ENCODE peak calls at places on chromosomes 16 and 17, in ten cellular contexts. U is frontal cortex, S is substantia nigra, L is OCI-LY7, I is progenitor cell of endocrine pancreas, Z is T follicular helper cell, Q is PC-3, N is NCI-H510A, B is pancreas, Y is Ammon's horn. W is an unnamed sample.
A peak's percentile ranks its signal among the peaks of the same experiment; 100 is the strongest.

GRCh38 chr17:64081802-64082799 is 47.8 kb downstream of the ERN1 start:
- DNase-seq in B (no peak), I (no peak), Z (peak; percentile 19), N (peak; percentile 77), Y (peak; percentile 25), S (no peak), L (peak; percentile 78), Q (peak; percentile 98), U (no peak), W (no peak)

GRCh38 chr17:37358098-37358829 is 17.5 kb upstream of the C17orf78 start:
- DNase-seq in Y (peak; percentile 67), S (peak; percentile 56), U (peak; percentile 54), L (peak; percentile 53), B (peak; percentile 37), N (peak; percentile 28), Q (peak; percentile 42), I (peak; percentile 60), Z (no peak), W (peak; percentile 52)

GRCh38 chr17:62614142-62614541 is 13.3 kb upstream of the MRC2 start:
- DNase-seq in Z (no peak), B (no peak), L (no peak), N (no peak), S (no peak), Y (peak; percentile 31), U (no peak), Q (peak; percentile 27), I (no peak), W (no peak)

GRCh38 chr16:13032911-13033310 is 131.5 kb downstream of the SHISA9 start:
- DNase-seq in L (no peak), Y (no peak), Z (no peak), I (no peak), Q (no peak), S (no peak), U (no peak), B (no peak), N (no peak), W (no peak)

GRCh38 chr16:56701534-56701933 is 19.3 kb downstream of the MT1X start:
- DNase-seq in Z (no peak), S (no peak), L (no peak), B (no peak), I (no peak), N (no peak), Q (no peak), Y (no peak), U (no peak), W (no peak)

GRCh38 chr17:14510136-14510535 is 209.3 kb downstream of the HS3ST3B1 start:
- DNase-seq in N (no peak), S (no peak), Y (no peak), I (no peak), L (no peak), B (no peak), U (no peak), Q (no peak), Z (no peak), W (no peak)

GRCh38 chr16:3009568-3010390 is 2.9 kb upstream of the CLDN9 start:
- DNase-seq in Y (no peak), B (peak; percentile 79), I (peak; percentile 91), S (no peak), N (no peak), Z (no peak), Q (peak; percentile 88), L (no peak), U (no peak), W (no peak)

GRCh38 chr17:28407974-28408306 is 1.9 kb upstream of the SLC46A1 start:
- DNase-seq in B (no peak), L (no peak), N (no peak), Y (no peak), I (no peak), Q (no peak), S (no peak), U (no peak), Z (no peak), W (no peak)

GRCh38 chr17:66351053-66351452 is 48.6 kb downstream of the PRKCA start:
- DNase-seq in N (no peak), Z (no peak), Y (peak; percentile 56), U (no peak), S (no peak), I (no peak), B (peak; percentile 44), Q (peak; percentile 51), L (no peak), W (no peak)

GRCh38 chr16:65576139-65576538 is 454.3 kb upstream of the CDH11 start:
- DNase-seq in U (no peak), L (no peak), N (no peak), B (no peak), Q (no peak), Z (no peak), S (no peak), Y (no peak), I (no peak), W (no peak)

GRCh38 chr17:65163990-65164495 is 26.9 kb downstream of the RGS9 start:
- DNase-seq in S (no peak), N (no peak), I (no peak), L (peak; percentile 81), U (no peak), Q (peak; percentile 80), Z (no peak), B (no peak), Y (peak; percentile 18), W (no peak)

GRCh38 chr17:34261568-34261967 is 6.5 kb downstream of the CCL2 start:
- DNase-seq in I (no peak), U (no peak), S (no peak), Q (no peak), L (no peak), B (no peak), Z (no peak), Y (no peak), N (no peak), W (no peak)

GRCh38 chr17:49635121-49635520 is 42.8 kb downstream of the SPOP start:
- DNase-seq in B (no peak), N (no peak), S (no peak), Y (no peak), I (no peak), U (no peak), Z (no peak), L (no peak), Q (no peak), W (no peak)

GRCh38 chr16:76748698-76749097 is 442.3 kb upstream of the MON1B start:
- DNase-seq in N (no peak), U (no peak), B (no peak), L (no peak), I (no peak), Z (no peak), S (no peak), Y (no peak), Q (no peak), W (no peak)

GRCh38 chr16:67311607-67312449 is 14.7 kb downstream of the KCTD19 start:
- DNase-seq in N (no peak), B (no peak), Q (peak; percentile 94), Z (no peak), I (no peak), Y (peak; percentile 46), U (no peak), L (no peak), S (no peak), W (peak; percentile 31)

GRCh38 chr17:31926100-31926729 is 10.6 kb upstream of the SUZ12 start:
- DNase-seq in S (no peak), Q (no peak), Z (no peak), L (no peak), B (no peak), N (no peak), U (no peak), Y (no peak), I (no peak), W (no peak)

GRCh38 chr17:57675988-57676387 is 69.1 kb downstream of the CCDC182 start:
- DNase-seq in U (no peak), S (no peak), B (no peak), L (no peak), Z (no peak), Q (no peak), N (no peak), Y (no peak), I (no peak), W (no peak)

GRCh38 chr17:57937492-57937891 is 17.7 kb downstream of the CUEDC1 start:
- DNase-seq in I (no peak), B (no peak), N (no peak), U (no peak), L (no peak), Z (no peak), S (no peak), Y (no peak), Q (no peak), W (no peak)

GRCh38 chr16:9484436-9484835 is 393.0 kb downstream of the HAPSTR1 start:
- DNase-seq in U (no peak), I (no peak), N (no peak), Q (no peak), L (no peak), Y (no peak), S (no peak), B (no peak), Z (no peak), W (no peak)

GRCh38 chr17:75159196-75160031 is 5.1 kb upstream of the JPT1 start:
- DNase-seq in U (no peak), Q (peak; percentile 98), Y (no peak), L (no peak), I (no peak), Z (no peak), B (no peak), S (no peak), N (no peak), W (no peak)

GRCh38 chr17:11122908-11123307 is 118.1 kb upstream of the SHISA6 start:
- DNase-seq in Q (no peak), Y (peak; percentile 50), Z (no peak), S (peak; percentile 13), B (no peak), L (no peak), N (no peak), I (no peak), U (peak; percentile 2), W (no peak)

GRCh38 chr16:76970087-76970744 is 220.8 kb upstream of the MON1B start:
- DNase-seq in I (no peak), U (no peak), N (no peak), Q (peak; percentile 65), S (no peak), L (no peak), Y (no peak), B (peak; percentile 4), Z (no peak), W (no peak)

GRCh38 chr17:3657874-3658783 is 10.2 kb downstream of the TAX1BP3 start:
- DNase-seq in U (no peak), B (no peak), Z (no peak), Y (peak; percentile 61), S (no peak), Q (no peak), N (no peak), L (no peak), I (no peak), W (no peak)

GRCh38 chr16:57906385-57907316 is 64.3 kb downstream of the CNGB1 start:
- DNase-seq in Y (peak; percentile 29), U (no peak), B (no peak), S (no peak), L (peak; percentile 13), Z (peak; percentile 7), Q (no peak), N (no peak), I (no peak), W (no peak)

GRCh38 chr17:2749784-2750181 is 331 bp upstream of the CCDC92B start:
- DNase-seq in I (peak; percentile 90), Y (peak; percentile 60), U (peak; percentile 81), B (peak; percentile 67), L (no peak), N (peak; percentile 42), Z (peak; percentile 53), S (peak; percentile 62), Q (peak; percentile 66), W (peak; percentile 58)

GRCh38 chr17:6603746-6604325 is 36.7 kb downstream of the KIAA0753 start:
- DNase-seq in S (no peak), Q (no peak), Z (no peak), L (no peak), Y (peak; percentile 19), B (no peak), I (no peak), N (no peak), U (no peak), W (peak; percentile 7)

GRCh38 chr16:8481810-8482209 is 108.5 kb downstream of the TMEM114 start:
- DNase-seq in Q (no peak), I (no peak), S (no peak), L (no peak), U (no peak), B (no peak), N (no peak), Z (no peak), Y (no peak), W (no peak)

GRCh38 chr17:31690118-31690517 is 168.9 kb downstream of the COPRS start:
- DNase-seq in N (no peak), Y (no peak), B (no peak), I (no peak), Q (no peak), U (no peak), L (no peak), Z (no peak), S (no peak), W (no peak)

W was measured in occipital lobe.